ENCODE peak calls at places on chromosomes 3 and 15, in six cellular contexts. V is Kasumi-1, Q is adrenal gland, O is astrocyte of the spinal cord, E is left colon, T is T-helper 2 cell. N is an unnamed sample.

GRCh38 chr3:194401815-194402461 is 2.9 kb upstream of the GP5 start:
- DNase-seq in O (no peak), T (no peak), V (no peak), Q (no peak), E (no peak), N (no peak)

GRCh38 chr3:23811117-23811487 is 5.3 kb downstream of the UBE2E1 start:
- DNase-seq in V (peak; percentile 45), O (no peak), T (no peak), E (peak; percentile 32), Q (no peak), N (peak; percentile 49)

GRCh38 chr3:125470671-125471070 is 49.3 kb downstream of the SNX4 start:
- DNase-seq in T (no peak), Q (no peak), E (no peak), O (no peak), V (no peak), N (no peak)

GRCh38 chr3:187967097-187967496 is 186.9 kb upstream of the LPP start:
- DNase-seq in O (no peak), Q (no peak), T (no peak), E (no peak), V (no peak), N (peak; percentile 18)

GRCh38 chr3:11091088-11091590 is 63.2 kb upstream of the HRH1 start:
- DNase-seq in T (no peak), O (no peak), Q (no peak), E (no peak), V (no peak), N (no peak)

GRCh38 chr3:84066920-84067319 is 891.9 kb upstream of the CADM2 start:
- DNase-seq in E (no peak), V (no peak), O (no peak), T (no peak), Q (no peak), N (no peak)

GRCh38 chr3:41188291-41188690 is 11.0 kb upstream of the CTNNB1 start:
- DNase-seq in O (no peak), E (no peak), V (no peak), Q (no peak), T (no peak), N (no peak)

GRCh38 chr15:48336940-48337339 is 5.7 kb downstream of the DUT start:
- DNase-seq in V (peak; percentile 24), T (no peak), E (no peak), Q (no peak), O (no peak), N (no peak)

GRCh38 chr3:150168694-150169093 is 198.0 kb upstream of the PFN2 start:
- DNase-seq in Q (peak; percentile 85), E (no peak), V (no peak), T (no peak), O (no peak), N (no peak)

GRCh38 chr3:137767146-137768020 is 3.3 kb downstream of the SOX14 start:
- DNase-seq in T (no peak), O (no peak), Q (no peak), V (no peak), E (no peak), N (no peak)

GRCh38 chr3:48409291-48410201 is 20.3 kb downstream of the PLXNB1 start:
- DNase-seq in Q (peak; percentile 9), E (no peak), T (no peak), O (no peak), V (no peak), N (no peak)

GRCh38 chr3:47664519-47664918 is 85.9 kb upstream of the CSPG5 start:
- DNase-seq in Q (no peak), V (peak; percentile 32), E (no peak), T (no peak), O (peak; percentile 15), N (peak; percentile 13)

GRCh38 chr3:72259755-72260589 is 475.0 kb upstream of the PROK2 start:
- DNase-seq in T (no peak), Q (no peak), V (no peak), E (no peak), O (peak; percentile 36), N (no peak)

GRCh38 chr15:61661791-61662190 is 398.5 kb downstream of the VPS13C start:
- DNase-seq in O (peak; percentile 26), T (no peak), E (no peak), Q (no peak), V (no peak), N (no peak)

GRCh38 chr15:28881170-28881569 is 4.6 kb upstream of the APBA2 start:
- DNase-seq in V (no peak), O (peak; percentile 33), T (no peak), E (no peak), Q (no peak), N (no peak)

GRCh38 chr3:186929186-186929585 is 1.1 kb upstream of the ST6GAL1 start:
- DNase-seq in T (no peak), O (no peak), V (no peak), Q (no peak), E (no peak), N (no peak)

GRCh38 chr3:50639055-50639494 is 22.1 kb downstream of the MAPKAPK3 start:
- DNase-seq in Q (no peak), O (peak; percentile 69), T (no peak), V (no peak), E (no peak), N (no peak)

GRCh38 chr15:89783111-89783860 is 7.2 kb downstream of the MESP2 start:
- DNase-seq in O (peak; percentile 32), Q (no peak), V (no peak), E (no peak), T (no peak), N (no peak)

GRCh38 chr3:11626084-11626463 is 17.6 kb downstream of the VGLL4 start:
- DNase-seq in Q (no peak), V (peak; percentile 14), T (no peak), O (no peak), E (no peak), N (no peak)

GRCh38 chr3:31752305-31753049 is 219.8 kb downstream of the STT3B start:
- DNase-seq in V (no peak), E (no peak), Q (no peak), T (no peak), O (no peak), N (no peak)

GRCh38 chr15:62835351-62835750 is 207.2 kb upstream of the TPM1 start:
- DNase-seq in E (peak; percentile 22), V (no peak), Q (no peak), O (no peak), T (no peak), N (no peak)

GRCh38 chr3:31533169-31533870 is 595 bp downstream of the STT3B start:
- DNase-seq in V (peak; percentile 56), Q (peak; percentile 46), E (peak; percentile 75), O (peak; percentile 22), T (peak; percentile 56), N (peak; percentile 46)

GRCh38 chr3:177318559-177318958 is 121.3 kb upstream of the TBL1XR1 start:
- DNase-seq in V (no peak), O (no peak), T (no peak), Q (no peak), E (no peak), N (no peak)

GRCh38 chr3:17039579-17039978 is 154.8 kb downstream of the PLCL2 start:
- DNase-seq in Q (no peak), V (no peak), T (no peak), E (no peak), O (peak; percentile 91), N (no peak)

GRCh38 chr3:43503067-43503728 is 118.6 kb downstream of the ANO10 start:
- DNase-seq in T (peak; percentile 24), E (no peak), V (peak; percentile 86), O (peak; percentile 57), Q (no peak), N (peak; percentile 44)

GRCh38 chr3:29594261-29594660 is 313.4 kb downstream of the RBMS3 start:
- DNase-seq in Q (no peak), E (no peak), T (no peak), O (no peak), V (no peak), N (no peak)

GRCh38 chr15:92909131-92909781 is 9.1 kb downstream of the CHD2 start:
- DNase-seq in V (no peak), E (no peak), Q (no peak), O (peak; percentile 76), T (no peak), N (no peak)

GRCh38 chr3:194285859-194286197 is 65.3 kb downstream of the CPN2 start:
- DNase-seq in V (peak; percentile 13), O (peak; percentile 39), E (no peak), Q (peak; percentile 8), T (no peak), N (no peak)

GRCh38 chr15:92610101-92610520 is 45.5 kb downstream of the FAM174B start:
- DNase-seq in V (no peak), E (no peak), O (no peak), Q (no peak), T (no peak), N (no peak)

GRCh38 chr3:73512095-73512494 is 112.6 kb downstream of the PDZRN3 start:
- DNase-seq in T (no peak), Q (no peak), O (peak; percentile 20), E (no peak), V (no peak), N (no peak)

N was measured in KBM-7.